ENCODE peak calls at places on chromosome 21, in seven cellular contexts. A is dorsolateral prefrontal cortex, D is endothelial cell of umbilical vein, J is foreskin fibroblast, G is IMR-90, R is HFF-Myc, I is heart right ventricle. V is an unnamed sample.

GRCh38 chr21:21002137-21002536 is 3.9 kb downstream of the NCAM2 start:
- DNase-seq in A (no peak), D (no peak), J (no peak), I (no peak), G (no peak), R (no peak), V (no peak)

GRCh38 chr21:35658242-35658641 is 402.1 kb downstream of the SETD4 start:
- DNase-seq in A (no peak), J (peak), R (peak), G (peak), D (no peak), I (no peak), V (peak)

GRCh38 chr21:39687069-39687468 is 57.9 kb upstream of the IGSF5 start:
- DNase-seq in G (no peak), J (no peak), A (no peak), D (no peak), I (no peak), R (no peak), V (no peak)

GRCh38 chr21:32114434-32115063 is 164.3 kb downstream of the MIS18A start:
- DNase-seq in G (no peak), D (no peak), I (no peak), J (peak), A (no peak), R (peak), V (peak)

GRCh38 chr21:41142051-41142795 is 25.7 kb upstream of the BACE2 start:
- DNase-seq in R (peak), I (peak), G (peak), A (peak), J (no peak), D (no peak), V (peak)

GRCh38 chr21:29504751-29505321 is 206.1 kb downstream of the BACH1 start:
- DNase-seq in A (no peak), R (no peak), G (peak), J (peak), I (no peak), D (no peak), V (peak)

GRCh38 chr21:26194811-26195251 is 24.3 kb upstream of the APP start:
- DNase-seq in R (no peak), D (no peak), A (no peak), I (no peak), G (peak), J (peak), V (peak)

GRCh38 chr21:27393726-27394125 is 426.8 kb upstream of the ADAMTS5 start:
- DNase-seq in G (peak), R (no peak), J (no peak), D (no peak), I (no peak), A (no peak), V (no peak)

GRCh38 chr21:40658237-40658636 is 188.7 kb downstream of the DSCAM start:
- DNase-seq in R (no peak), J (no peak), G (no peak), A (no peak), I (no peak), D (no peak), V (no peak)

GRCh38 chr21:33229776-33230517 is at the start of gene IFNAR2:
- DNase-seq in G (peak), R (no peak), D (peak), A (peak), I (peak), J (peak), V (peak)

GRCh38 chr21:35833991-35834390 is 226.3 kb downstream of the SETD4 start:
- DNase-seq in A (no peak), D (no peak), I (no peak), R (no peak), G (no peak), J (no peak), V (no peak)

GRCh38 chr21:29613021-29613420 is 314.3 kb downstream of the BACH1 start:
- DNase-seq in R (no peak), J (peak), A (no peak), G (peak), I (no peak), D (no peak), V (peak)

GRCh38 chr21:33019885-33020557 is 5.7 kb upstream of the OLIG2 start:
- DNase-seq in I (no peak), G (no peak), D (no peak), R (no peak), J (no peak), A (no peak), V (no peak)

GRCh38 chr21:29245104-29245643 is 53.5 kb upstream of the BACH1 start:
- DNase-seq in I (no peak), G (peak), J (no peak), D (no peak), R (no peak), A (no peak), V (peak)

GRCh38 chr21:25835397-25835796 is 100.6 kb downstream of the GABPA start:
- DNase-seq in G (no peak), I (no peak), J (no peak), D (no peak), R (no peak), A (no peak), V (no peak)

GRCh38 chr21:46406001-46406400 is 52.7 kb upstream of the DIP2A start:
- DNase-seq in G (no peak), R (no peak), D (no peak), I (no peak), A (no peak), J (no peak), V (no peak)

GRCh38 chr21:21146587-21147373 is 148.6 kb downstream of the NCAM2 start:
- DNase-seq in J (no peak), D (no peak), I (no peak), A (no peak), R (no peak), G (no peak), V (no peak)

GRCh38 chr21:16573581-16573980 is 843.8 kb downstream of the USP25 start:
- DNase-seq in I (no peak), D (peak), A (no peak), R (no peak), G (peak), J (peak), V (peak)

GRCh38 chr21:37557261-37557950 is 190.8 kb downstream of the DYRK1A start:
- DNase-seq in I (no peak), R (no peak), A (no peak), J (no peak), G (no peak), D (no peak), V (no peak)

GRCh38 chr21:26840912-26841311 is 4.3 kb downstream of the ADAMTS1 start:
- DNase-seq in G (peak), J (peak), R (no peak), D (peak), I (peak), A (no peak), V (peak)

GRCh38 chr21:32578107-32578691 is 7.1 kb downstream of the TCP10L start:
- DNase-seq in D (peak), I (no peak), J (peak), A (no peak), G (peak), R (no peak), V (peak)

GRCh38 chr21:40837456-40837855 is 9.5 kb downstream of the DSCAM start:
- DNase-seq in I (no peak), R (no peak), D (no peak), G (no peak), J (no peak), A (no peak), V (no peak)

GRCh38 chr21:38787461-38788274 is 18.1 kb upstream of the ETS2 start:
- DNase-seq in G (peak), D (no peak), J (no peak), I (no peak), R (peak), A (no peak), V (peak)

GRCh38 chr21:38780879-38781278 is 24.9 kb upstream of the ETS2 start:
- DNase-seq in A (no peak), I (no peak), G (no peak), J (no peak), R (no peak), D (no peak), V (no peak)

GRCh38 chr21:20329636-20330035 is 668.6 kb upstream of the NCAM2 start:
- DNase-seq in I (no peak), G (no peak), R (no peak), J (no peak), A (no peak), D (no peak), V (no peak)

GRCh38 chr21:40115775-40116174 is 248.5 kb downstream of the PCP4 start:
- DNase-seq in I (no peak), R (no peak), G (no peak), A (no peak), D (no peak), J (no peak), V (no peak)

GRCh38 chr21:36765229-36765628 is 66.3 kb downstream of the SIM2 start:
- DNase-seq in R (no peak), I (no peak), A (no peak), D (no peak), J (no peak), G (peak), V (peak)

GRCh38 chr21:30209571-30209970 is 6.3 kb downstream of the CLDN8 start:
- DNase-seq in G (no peak), D (no peak), I (no peak), A (no peak), R (no peak), J (no peak), V (no peak)

GRCh38 chr21:38769253-38769780 is 36.4 kb upstream of the ETS2 start:
- DNase-seq in I (no peak), G (peak), R (no peak), D (no peak), J (no peak), A (no peak), V (peak)

GRCh38 chr21:38903578-38904193 is 98.0 kb downstream of the ETS2 start:
- DNase-seq in J (no peak), I (no peak), R (no peak), A (no peak), D (no peak), G (no peak), V (no peak)

GRCh38 chr21:40901690-40902089 is 54.7 kb upstream of the DSCAM start:
- DNase-seq in A (no peak), G (no peak), R (no peak), J (no peak), D (no peak), I (peak), V (no peak)

GRCh38 chr21:45975017-45975595 is 6.5 kb upstream of the COL6A1 start:
- DNase-seq in A (no peak), I (peak), D (no peak), G (peak), J (peak), R (no peak), V (peak)

GRCh38 chr21:40118527-40118926 is 251.3 kb downstream of the PCP4 start:
- DNase-seq in R (no peak), J (no peak), A (no peak), G (no peak), I (no peak), D (no peak), V (no peak)

GRCh38 chr21:37447288-37447936 is 80.8 kb downstream of the DYRK1A start:
- DNase-seq in D (no peak), J (no peak), I (no peak), G (no peak), R (no peak), A (no peak), V (no peak)

GRCh38 chr21:17146426-17146825 is 366.4 kb upstream of the CXADR start:
- DNase-seq in G (no peak), R (no peak), I (no peak), A (no peak), J (no peak), D (no peak), V (no peak)

GRCh38 chr21:26026113-26026512 is 144.5 kb downstream of the APP start:
- DNase-seq in J (no peak), I (no peak), R (no peak), A (no peak), G (no peak), D (no peak), V (no peak)

GRCh38 chr21:42670058-42670830 is 16.8 kb downstream of the PDE9A start:
- DNase-seq in A (no peak), J (no peak), R (no peak), I (no peak), D (no peak), G (no peak), V (no peak)

GRCh38 chr21:42673633-42674328 is 20.4 kb downstream of the PDE9A start:
- DNase-seq in D (no peak), R (no peak), I (no peak), A (no peak), J (no peak), G (no peak), V (no peak)

GRCh38 chr21:42670884-42671283 is 17.5 kb downstream of the PDE9A start:
- DNase-seq in G (no peak), J (no peak), A (no peak), R (no peak), D (no peak), I (no peak), V (no peak)

GRCh38 chr21:42672699-42673458 is 19.5 kb downstream of the PDE9A start:
- DNase-seq in A (no peak), G (peak), D (no peak), J (no peak), R (no peak), I (no peak), V (peak)

GRCh38 chr21:42671778-42672593 is 18.6 kb downstream of the PDE9A start:
- DNase-seq in G (no peak), R (no peak), J (no peak), D (no peak), I (no peak), A (no peak), V (no peak)
- TF ChIP-seq CTCF in G (no peak), R (no peak), J (no peak), D (no peak), I (no peak), A (no peak), V (no peak)

DNA sequence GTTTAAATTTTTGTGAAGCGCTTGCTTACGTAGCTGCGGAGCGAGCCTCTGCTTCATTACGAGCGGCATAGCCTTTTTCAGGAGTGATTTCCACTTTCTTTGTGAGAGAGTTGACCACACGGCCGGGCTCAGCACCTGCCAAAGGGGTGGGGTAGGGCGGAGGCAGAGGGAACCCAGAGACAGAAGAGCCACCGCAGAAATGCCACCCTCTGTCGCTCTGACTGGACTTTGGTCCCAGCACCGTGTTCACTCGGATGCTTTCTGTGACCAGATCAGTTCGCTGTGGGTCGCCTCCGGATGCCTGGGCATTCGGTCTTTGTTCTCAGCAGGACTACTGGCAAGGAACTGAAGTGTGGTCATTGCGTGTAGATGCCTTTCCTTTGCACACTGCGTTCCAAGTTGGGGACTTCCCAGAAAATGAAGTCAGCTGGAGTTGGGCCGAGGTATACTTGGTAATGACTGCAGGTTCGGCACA is 897 bp downstream of the CHODL start:
- DNase-seq in R (no peak), A (no peak), J (no peak), D (no peak), G (no peak), I (no peak), V (no peak)
- H3K4me3 ChIP-seq in R (no peak), A (peak), J (peak), D (no peak), G (no peak), I (no peak), V (no peak)

GRCh38 chr21:34582506-34583150 is 32.3 kb downstream of the RCAN1 start:
- DNase-seq in D (peak), J (peak), G (peak), I (peak), R (no peak), A (no peak), V (peak)
- TF ChIP-seq CTCF in D (peak), J (peak), G (peak), I (peak), R (peak), A (peak), V (peak)

DNA sequence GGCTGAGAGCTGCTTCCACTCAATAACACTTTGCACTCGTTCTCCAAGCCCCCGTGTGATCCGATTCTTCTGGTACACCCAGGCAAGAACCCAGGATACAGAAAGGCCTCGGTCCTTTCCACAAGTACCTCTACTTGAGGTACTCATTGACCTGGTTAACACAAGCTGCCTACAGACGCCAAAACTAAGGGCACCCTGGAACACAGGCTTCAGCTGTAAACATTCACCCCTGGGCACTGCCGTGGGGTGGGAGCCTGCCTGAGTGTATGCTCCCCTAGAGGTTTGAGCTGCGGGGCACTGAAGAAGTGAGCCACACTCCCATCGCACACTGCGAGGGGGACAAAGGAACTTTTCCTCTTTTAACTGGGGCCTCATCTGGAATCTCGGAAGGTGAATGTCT is 30.5 kb downstream of the LRRC3 start:
- DNase-seq in J (no peak), R (no peak), A (no peak), D (peak), I (no peak), G (no peak), V (no peak)
- H3K4me3 ChIP-seq in J (peak), R (no peak), A (no peak), D (peak), I (no peak), G (peak), V (peak)